ENCODE peak calls at places on chromosome X, in five cellular contexts. One of them, this sample, is unnamed.

GRCh38 chrX:88425739-88426138 is 321.3 kb upstream of the CPXCR1 start:
- DNase-seq in heart right ventricle: no peak
- DNase-seq in suprapubic skin: no peak
- DNase-seq in HCT116: no peak
- DNase-seq in hepatocyte: peak; percentile 32
- DNase-seq in this sample: no peak

GRCh38 chrX:120672389-120672788 is 42.5 kb upstream of the C1GALT1C1 start:
- DNase-seq in heart right ventricle: peak; percentile 36
- DNase-seq in suprapubic skin: no peak
- DNase-seq in HCT116: peak; percentile 1
- DNase-seq in hepatocyte: peak; percentile 8
- DNase-seq in this sample: no peak

GRCh38 chrX:21926116-21926515 is 14.4 kb upstream of the SMS start:
- DNase-seq in heart right ventricle: no peak
- DNase-seq in suprapubic skin: no peak
- DNase-seq in HCT116: no peak
- DNase-seq in hepatocyte: no peak
- DNase-seq in this sample: no peak

GRCh38 chrX:50769389-50770063 is 44.5 kb downstream of the SHROOM4 start:
- DNase-seq in heart right ventricle: peak; percentile 7
- DNase-seq in suprapubic skin: no peak
- DNase-seq in HCT116: no peak
- DNase-seq in hepatocyte: no peak
- DNase-seq in this sample: no peak

GRCh38 chrX:12973561-12974216 is 1.2 kb upstream of the TMSB4X start:
- DNase-seq in heart right ventricle: no peak
- DNase-seq in suprapubic skin: no peak
- DNase-seq in HCT116: no peak
- DNase-seq in hepatocyte: no peak
- DNase-seq in this sample: peak; percentile 70

GRCh38 chrX:129522184-129523059 is 868 bp downstream of the SMARCA1 start:
- DNase-seq in heart right ventricle: peak; percentile 47
- DNase-seq in suprapubic skin: no peak
- DNase-seq in HCT116: peak; percentile 16
- DNase-seq in hepatocyte: peak; percentile 78
- DNase-seq in this sample: peak; percentile 66

GRCh38 chrX:40008841-40009461 is 88.8 kb downstream of the BCOR start:
- DNase-seq in heart right ventricle: peak; percentile 59
- DNase-seq in suprapubic skin: peak; percentile 73
- DNase-seq in HCT116: no peak
- DNase-seq in hepatocyte: peak; percentile 54
- DNase-seq in this sample: peak; percentile 78

GRCh38 chrX:141176586-141177451 is at the start of gene LDOC1:
- DNase-seq in heart right ventricle: peak; percentile 79
- DNase-seq in suprapubic skin: peak; percentile 80
- DNase-seq in HCT116: no peak
- DNase-seq in hepatocyte: peak; percentile 92
- DNase-seq in this sample: peak; percentile 82

GRCh38 chrX:69066966-69067525 is 98.2 kb downstream of the PJA1 start:
- DNase-seq in heart right ventricle: no peak
- DNase-seq in suprapubic skin: no peak
- DNase-seq in HCT116: no peak
- DNase-seq in hepatocyte: no peak
- DNase-seq in this sample: no peak

GRCh38 chrX:8845469-8845868 is 44.3 kb upstream of the FAM9A start:
- DNase-seq in heart right ventricle: no peak
- DNase-seq in suprapubic skin: no peak
- DNase-seq in HCT116: no peak
- DNase-seq in hepatocyte: no peak
- DNase-seq in this sample: no peak
- H3K4me1 ChIP-seq in heart right ventricle: no peaks in the 10 kb centered on the region
- H3K4me1 ChIP-seq in suprapubic skin: no peaks in the 10 kb centered on the region
- H3K4me1 ChIP-seq in HCT116: no peaks in the 10 kb centered on the region
- H3K4me1 ChIP-seq in hepatocyte: no peaks in the 10 kb centered on the region
- H3K4me1 ChIP-seq in this sample: no peaks in the 10 kb centered on the region

DNA sequence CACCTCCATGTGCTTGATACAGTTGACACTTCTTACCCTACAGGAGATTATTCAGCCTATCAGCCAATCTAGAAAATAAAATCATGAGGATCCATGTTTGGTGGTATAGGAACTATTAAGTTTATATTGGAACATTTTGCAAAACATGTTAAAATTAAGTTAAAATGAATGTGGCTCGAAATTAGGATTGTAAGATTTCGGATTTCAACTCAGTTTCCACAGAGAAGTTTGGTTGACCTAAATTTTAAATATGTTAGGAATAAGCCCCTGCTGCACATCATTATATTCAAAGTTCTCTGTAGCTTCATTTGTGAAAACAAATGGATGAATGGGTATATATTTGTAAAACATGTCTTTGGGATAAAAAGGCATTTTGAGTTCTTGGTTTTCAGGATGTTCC is at the start of gene RAB40A:
- DNase-seq in heart right ventricle: no peak
- DNase-seq in suprapubic skin: no peak
- DNase-seq in HCT116: no peak
- DNase-seq in hepatocyte: no peak
- DNase-seq in this sample: no peak
- H3K27ac ChIP-seq in heart right ventricle: no peak within 1 kb of the TSS
- H3K27ac ChIP-seq in suprapubic skin: no peak within 1 kb of the TSS
- H3K27ac ChIP-seq in HCT116: no peak within 1 kb of the TSS
- H3K27ac ChIP-seq in hepatocyte: no peak within 1 kb of the TSS
- H3K27ac ChIP-seq in this sample: no peak within 1 kb of the TSS

DNA sequence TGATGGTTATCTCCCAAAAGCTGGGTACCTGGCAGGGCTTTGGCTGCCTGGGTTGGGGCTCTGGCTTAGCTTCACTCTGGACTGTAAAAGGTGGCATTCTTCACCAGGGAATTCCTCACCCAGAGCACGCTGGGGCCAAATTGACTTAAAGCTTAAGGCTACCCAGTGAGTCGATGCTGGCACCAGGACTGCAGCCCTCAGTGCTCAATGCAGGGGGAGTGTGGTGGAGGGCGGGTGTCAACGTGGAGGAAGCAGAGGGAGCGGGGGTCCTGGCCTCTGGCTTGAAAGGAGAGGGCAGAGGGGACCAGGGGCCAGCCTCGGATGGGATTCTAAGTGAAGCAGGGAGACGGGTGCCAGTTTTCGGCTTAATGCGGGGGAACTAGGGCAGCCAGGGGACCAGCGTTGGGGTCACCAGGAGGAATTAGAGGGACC is 446 bp upstream of the FAM50A start:
- DNase-seq in heart right ventricle: no peak
- DNase-seq in suprapubic skin: no peak
- DNase-seq in HCT116: no peak
- DNase-seq in hepatocyte: no peak
- DNase-seq in this sample: no peak
- H3K4me3 ChIP-seq in heart right ventricle: peak overlapping the region; percentile 53
- H3K4me3 ChIP-seq in suprapubic skin: peak overlapping the region; percentile 61
- H3K4me3 ChIP-seq in HCT116: peak overlapping the region; percentile 8
- H3K4me3 ChIP-seq in hepatocyte: no peak overlapping the region
- H3K4me3 ChIP-seq in this sample: no peak overlapping the region

GRCh38 chrX:19731307-19731706 is 156.1 kb downstream of the SH3KBP1 start:
- DNase-seq in heart right ventricle: no peak
- DNase-seq in suprapubic skin: no peak
- DNase-seq in HCT116: no peak
- DNase-seq in hepatocyte: no peak
- DNase-seq in this sample: no peak
- H3K4me1 ChIP-seq in heart right ventricle: no peaks in the 10 kb centered on the region
- H3K4me1 ChIP-seq in suprapubic skin: no peaks in the 10 kb centered on the region
- H3K4me1 ChIP-seq in HCT116: no peaks in the 10 kb centered on the region
- H3K4me1 ChIP-seq in hepatocyte: no peaks in the 10 kb centered on the region
- H3K4me1 ChIP-seq in this sample: no peaks in the 10 kb centered on the region

DNA sequence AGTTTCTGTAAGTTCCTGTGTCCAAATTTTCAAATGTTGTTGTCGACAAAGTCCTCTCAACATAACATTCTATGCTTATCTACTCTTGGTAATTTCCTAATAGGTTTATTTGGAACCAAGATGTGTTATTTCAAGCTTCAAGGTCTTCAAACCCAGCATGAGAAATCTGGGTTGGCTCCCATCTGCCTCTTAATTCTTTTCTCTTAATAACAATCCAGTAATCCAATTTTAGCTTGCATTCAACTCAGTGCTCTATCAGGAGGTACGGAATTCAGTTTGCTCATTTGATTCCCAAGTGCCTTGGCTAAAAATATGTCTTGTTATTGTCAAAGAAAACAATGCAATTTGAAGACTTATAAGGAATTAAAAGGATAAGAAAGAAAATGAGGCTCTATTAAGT is 235.5 kb upstream of the MID1 start:
- DNase-seq in heart right ventricle: no peak
- DNase-seq in suprapubic skin: no peak
- DNase-seq in HCT116: no peak
- DNase-seq in hepatocyte: no peak
- DNase-seq in this sample: no peak
- H3K27ac ChIP-seq in heart right ventricle: no peak overlapping the region
- H3K27ac ChIP-seq in suprapubic skin: no peak overlapping the region
- H3K27ac ChIP-seq in HCT116: no peak overlapping the region
- H3K27ac ChIP-seq in hepatocyte: no peak overlapping the region
- H3K27ac ChIP-seq in this sample: no peak overlapping the region

GRCh38 chrX:134543201-134543797 is 83.3 kb downstream of the HPRT1 start:
- DNase-seq in heart right ventricle: no peak
- DNase-seq in suprapubic skin: no peak
- DNase-seq in HCT116: no peak
- DNase-seq in hepatocyte: no peak
- DNase-seq in this sample: no peak
- H3K4me3 ChIP-seq in heart right ventricle: no peak overlapping the region
- H3K4me3 ChIP-seq in suprapubic skin: no peak overlapping the region
- H3K4me3 ChIP-seq in HCT116: no peak overlapping the region
- H3K4me3 ChIP-seq in hepatocyte: no peak overlapping the region
- H3K4me3 ChIP-seq in this sample: no peak overlapping the region

GRCh38 chrX:10101269-10101668 is 55.5 kb upstream of the CLCN4 start:
- DNase-seq in heart right ventricle: no peak
- DNase-seq in suprapubic skin: no peak
- DNase-seq in HCT116: no peak
- DNase-seq in hepatocyte: no peak
- DNase-seq in this sample: no peak

GRCh38 chrX:10099411-10099810 is 57.4 kb upstream of the CLCN4 start:
- DNase-seq in heart right ventricle: no peak
- DNase-seq in suprapubic skin: no peak
- DNase-seq in HCT116: no peak
- DNase-seq in hepatocyte: no peak
- DNase-seq in this sample: no peak

GRCh38 chrX:10104958-10105658 is 51.7 kb upstream of the CLCN4 start:
- DNase-seq in heart right ventricle: no peak
- DNase-seq in suprapubic skin: no peak
- DNase-seq in HCT116: no peak
- DNase-seq in hepatocyte: no peak
- DNase-seq in this sample: no peak

GRCh38 chrX:10103023-10103422 is 53.8 kb upstream of the CLCN4 start:
- DNase-seq in heart right ventricle: no peak
- DNase-seq in suprapubic skin: no peak
- DNase-seq in HCT116: no peak
- DNase-seq in hepatocyte: no peak
- DNase-seq in this sample: no peak

DNA sequence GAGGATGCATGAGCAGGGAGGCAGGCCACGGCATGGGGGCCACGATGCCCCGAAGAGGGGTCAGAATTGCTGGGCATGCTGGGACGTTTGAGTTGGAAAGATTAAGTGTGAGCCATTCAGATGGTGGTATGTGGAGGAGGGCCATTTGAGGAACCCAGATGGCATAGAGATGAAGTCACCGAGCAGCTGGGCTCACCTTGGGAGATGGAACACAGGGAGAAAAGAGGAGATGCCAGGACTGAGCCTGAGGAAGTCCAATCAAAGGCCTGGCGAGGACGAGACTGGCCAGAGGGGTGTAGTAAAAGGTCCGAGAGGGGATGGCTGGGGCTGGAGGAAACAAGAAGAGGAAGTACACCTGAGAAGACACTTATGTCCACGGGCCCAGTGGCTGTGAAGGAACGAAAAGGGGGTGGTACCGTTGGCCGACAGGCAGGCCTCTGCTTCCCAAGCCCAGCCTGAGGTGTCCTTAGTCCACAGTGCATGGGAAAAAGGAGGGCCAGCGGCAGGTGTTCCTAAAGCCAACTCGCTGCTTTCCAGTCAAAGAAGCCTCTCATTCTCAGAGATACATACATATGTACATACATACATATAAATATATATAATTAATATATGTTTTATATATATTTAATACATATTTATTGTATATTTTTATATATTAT is 54.6 kb upstream of the CLCN4 start:
- DNase-seq in heart right ventricle: no peak
- DNase-seq in suprapubic skin: no peak
- DNase-seq in HCT116: no peak
- DNase-seq in hepatocyte: no peak
- DNase-seq in this sample: no peak
- H3K4me1 ChIP-seq in heart right ventricle: peaks cover 38% of the 10 kb centered on the region
- H3K4me1 ChIP-seq in suprapubic skin: peaks cover 13% of the 10 kb centered on the region
- H3K4me1 ChIP-seq in HCT116: no peaks in the 10 kb centered on the region
- H3K4me1 ChIP-seq in hepatocyte: peaks cover 3% of the 10 kb centered on the region
- H3K4me1 ChIP-seq in this sample: no peaks in the 10 kb centered on the region

DNA sequence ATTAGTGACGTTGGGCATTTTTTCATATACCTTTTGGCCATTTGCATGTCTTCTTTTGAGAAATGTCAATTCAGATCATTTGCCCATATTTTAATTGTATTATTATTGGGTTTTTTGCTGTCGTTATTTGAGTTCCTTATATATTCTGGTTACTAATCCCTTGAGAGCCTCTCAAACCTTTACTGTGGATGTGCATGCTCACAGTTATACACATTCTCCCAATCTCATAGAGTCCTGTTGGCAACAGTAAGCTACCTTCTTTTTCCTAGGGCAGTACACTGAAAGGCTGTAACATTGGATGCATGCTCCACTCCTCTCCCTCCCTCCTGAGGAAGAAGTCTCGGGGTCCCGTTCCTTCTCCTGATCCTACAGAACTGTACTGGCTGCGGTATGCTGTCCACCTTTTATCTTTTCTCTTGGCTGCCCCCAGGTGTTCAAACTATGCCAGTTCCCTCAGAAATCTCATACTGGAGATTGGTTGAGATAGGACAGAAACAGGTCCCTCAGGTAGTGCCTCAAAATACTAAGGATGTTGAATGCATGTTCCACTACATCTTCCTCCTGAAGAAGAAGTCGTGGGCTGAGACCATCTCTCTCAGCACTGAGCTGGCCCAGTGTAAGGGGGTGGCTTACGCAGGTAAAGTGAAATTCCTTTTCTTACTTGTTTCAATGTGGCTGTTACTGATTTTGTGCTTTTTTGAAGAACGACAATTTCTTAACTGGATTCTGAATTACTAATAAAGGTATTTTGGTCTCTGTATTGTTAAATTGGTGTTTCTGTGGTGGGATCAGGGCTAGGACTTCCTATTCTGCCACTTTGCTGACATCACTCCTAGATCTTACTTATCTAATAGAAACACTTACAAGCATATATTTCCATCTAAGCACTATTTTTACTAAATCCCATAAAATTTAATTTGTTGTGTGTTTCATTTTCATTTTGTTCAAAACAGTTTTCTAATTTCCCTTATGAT is 145.4 kb upstream of the HUWE1 start:
- DNase-seq in heart right ventricle: no peak
- DNase-seq in suprapubic skin: no peak
- DNase-seq in HCT116: peak; percentile 28
- DNase-seq in hepatocyte: peak; percentile 45
- DNase-seq in this sample: no peak
- H3K27ac ChIP-seq in heart right ventricle: no peak overlapping the region
- H3K27ac ChIP-seq in suprapubic skin: no peak overlapping the region
- H3K27ac ChIP-seq in HCT116: no peak overlapping the region
- H3K27ac ChIP-seq in hepatocyte: no peak overlapping the region
- H3K27ac ChIP-seq in this sample: no peak overlapping the region

DNA sequence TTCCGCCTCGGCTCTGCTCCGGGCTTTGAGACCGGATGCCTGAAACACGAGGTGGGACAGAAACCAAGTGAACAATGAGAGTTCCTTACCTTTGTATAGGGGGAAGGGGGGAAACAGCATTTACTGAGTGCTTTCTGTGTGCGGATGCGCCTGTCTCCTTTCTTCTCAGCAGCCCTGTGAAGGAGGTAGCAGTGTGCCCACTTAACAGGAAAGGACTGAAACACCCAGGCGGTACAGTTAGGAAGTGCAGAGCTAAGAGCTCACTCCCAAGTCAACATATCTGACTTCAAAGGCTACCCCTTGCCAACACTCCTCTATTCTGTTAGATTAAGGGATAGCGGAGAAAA is 43.1 kb upstream of the TMSB15B start:
- DNase-seq in heart right ventricle: no peak
- DNase-seq in suprapubic skin: no peak
- DNase-seq in HCT116: no peak
- DNase-seq in hepatocyte: peak; percentile 34
- DNase-seq in this sample: no peak
- H3K4me3 ChIP-seq in heart right ventricle: peak overlapping the region; percentile 51
- H3K4me3 ChIP-seq in suprapubic skin: peak overlapping the region; percentile 57
- H3K4me3 ChIP-seq in HCT116: peak overlapping the region; percentile 60
- H3K4me3 ChIP-seq in hepatocyte: peak overlapping the region; percentile 79
- H3K4me3 ChIP-seq in this sample: peak overlapping the region; percentile 40

This sample was measured in left lung.